ENCODE peak calls at places on chromosomes 13 and 19, in four cellular contexts. N is GM20000, E is immature natural killer cell, I is left ventricle myocardium superior. Y is an unnamed sample.

GRCh38 chr19:5292843-5293606 is 47.6 kb downstream of the PTPRS start:
- DNase-seq in N (peak), E (peak), I (peak), Y (peak)

GRCh38 chr19:53908106-53908932 is 759 bp upstream of the CACNG7 start:
- DNase-seq in N (peak), E (no peak), I (peak), Y (no peak)

GRCh38 chr13:95797016-95797415 is 120.1 kb downstream of the DNAJC3 start:
- DNase-seq in N (no peak), E (no peak), I (no peak), Y (no peak)

GRCh38 chr19:55676384-55676783 is 1.4 kb downstream of the EPN1 start:
- DNase-seq in N (no peak), E (no peak), I (peak), Y (no peak)

GRCh38 chr13:83372786-83373185 is 509.5 kb downstream of the SLITRK1 start:
- DNase-seq in N (no peak), E (no peak), I (no peak), Y (no peak)

GRCh38 chr13:39353988-39354387 is 249.0 kb downstream of the LHFPL6 start:
- DNase-seq in N (no peak), E (no peak), I (no peak), Y (no peak)

GRCh38 chr13:77861716-77862115 is 56.9 kb downstream of the EDNRB start:
- DNase-seq in N (no peak), E (no peak), I (no peak), Y (no peak)

GRCh38 chr13:37473035-37473434 is 125.5 kb downstream of the POSTN start:
- DNase-seq in N (no peak), E (no peak), I (no peak), Y (no peak)

GRCh38 chr13:33873251-33873908 is 55.4 kb downstream of the RFC3 start:
- DNase-seq in N (no peak), E (no peak), I (no peak), Y (no peak)

GRCh38 chr13:21703846-21704245 is 33.0 kb downstream of the FGF9 start:
- DNase-seq in N (no peak), E (no peak), I (no peak), Y (no peak)

GRCh38 chr13:52348081-52348480 is 57.9 kb downstream of the THSD1 start:
- DNase-seq in N (no peak), E (no peak), I (no peak), Y (no peak)

GRCh38 chr13:83298636-83299035 is 583.6 kb downstream of the SLITRK1 start:
- DNase-seq in N (no peak), E (no peak), I (no peak), Y (no peak)

GRCh38 chr13:39302855-39303254 is 264.6 kb downstream of the NHLRC3 start:
- DNase-seq in N (no peak), E (no peak), I (no peak), Y (no peak)

GRCh38 chr19:11324079-11324661 is 15.3 kb downstream of the RAB3D start:
- DNase-seq in N (peak), E (peak), I (peak), Y (peak)

GRCh38 chr13:109156181-109156935 is 526.9 kb downstream of the MYO16 start:
- DNase-seq in N (no peak), E (no peak), I (peak), Y (no peak)

GRCh38 chr19:55559684-55560083 is 14.3 kb upstream of the SBK3 start:
- DNase-seq in N (no peak), E (no peak), I (no peak), Y (no peak)

GRCh38 chr19:9996541-9996940 is 13.8 kb downstream of the COL5A3 start:
- DNase-seq in N (no peak), E (no peak), I (no peak), Y (no peak)

GRCh38 chr13:95233026-95233635 is 68.1 kb downstream of the ABCC4 start:
- DNase-seq in N (no peak), E (no peak), I (no peak), Y (no peak)

GRCh38 chr13:97856001-97856675 is 97.3 kb upstream of the IPO5 start:
- DNase-seq in N (no peak), E (no peak), I (peak), Y (peak)

GRCh38 chr19:56155124-56155687 is 14.1 kb downstream of the ZNF444 start:
- DNase-seq in N (no peak), E (no peak), I (peak), Y (no peak)

GRCh38 chr19:33297401-33298145 is 4.8 kb downstream of the CEBPA start:
- DNase-seq in N (no peak), E (no peak), I (no peak), Y (peak)

GRCh38 chr19:41392775-41393174 is 4.4 kb downstream of the EXOSC5 start:
- DNase-seq in N (no peak), E (no peak), I (peak), Y (no peak)

GRCh38 chr13:104132849-104133248 is 1066.6 kb upstream of the SLC10A2 start:
- DNase-seq in N (no peak), E (no peak), I (no peak), Y (no peak)

Y was measured in kidney.